ENCODE peak calls at places on chromosome 22, in ten cellular contexts. C is skeletal muscle cell; I is NCI-H460; U is AG08395; N is activated T-helper 1 cell treated with anti-CD3 and anti-CD28 coated beads, Interleukin-2, amount 50 U/mL, for 16 hours; J is germinal center; S is HFFc6; G is transverse colon; R is endothelial cell; A is effector memory CD8-positive, alpha-beta T cell. Z is an unnamed sample.

GRCh38 chr22:26450453-26451185 is 21.6 kb downstream of the ASPHD2 start:
- DNase-seq in C (no peak), I (no peak), U (no peak), N (no peak), J (no peak), S (no peak), G (no peak), R (no peak), A (no peak), Z (no peak)

GRCh38 chr22:49080631-49081030 is 747.0 kb downstream of the BRD1 start:
- DNase-seq in C (no peak), I (no peak), U (no peak), N (no peak), J (no peak), S (no peak), G (no peak), R (no peak), A (no peak), Z (no peak)

GRCh38 chr22:44578115-44578457 is 80.1 kb upstream of the RTL6 start:
- DNase-seq in C (no peak), I (no peak), U (no peak), N (no peak), J (no peak), S (no peak), G (no peak), R (no peak), A (no peak), Z (no peak)

GRCh38 chr22:50704510-50705218 is 32.0 kb downstream of the SHANK3 start:
- DNase-seq in C (no peak), I (no peak), U (no peak), N (no peak), J (no peak), S (no peak), G (no peak), R (no peak), A (no peak), Z (no peak)

GRCh38 chr22:43376765-43377485 is 33.8 kb upstream of the SCUBE1 start:
- DNase-seq in C (no peak), I (no peak), U (no peak), N (no peak), J (no peak), S (no peak), G (peak), R (no peak), A (peak), Z (no peak)

GRCh38 chr22:27866136-27867091 is 52.6 kb downstream of the PITPNB start:
- DNase-seq in C (peak), I (peak), U (peak), N (no peak), J (no peak), S (peak), G (no peak), R (no peak), A (no peak), Z (no peak)

GRCh38 chr22:39663751-39664150 is 93.2 kb downstream of the CACNA1I start:
- DNase-seq in C (no peak), I (no peak), U (no peak), N (no peak), J (no peak), S (no peak), G (peak), R (no peak), A (no peak), Z (no peak)

GRCh38 chr22:38704568-38705234 is 1.0 kb upstream of the GTPBP1 start:
- DNase-seq in C (no peak), I (no peak), U (no peak), N (no peak), J (no peak), S (no peak), G (no peak), R (no peak), A (no peak), Z (no peak)

GRCh38 chr22:50396751-50397370 is 53.7 kb downstream of the PPP6R2 start:
- DNase-seq in C (no peak), I (peak), U (no peak), N (no peak), J (no peak), S (no peak), G (no peak), R (no peak), A (no peak), Z (no peak)

GRCh38 chr22:49959782-49960158 is 802 bp upstream of the PIM3 start:
- DNase-seq in C (no peak), I (no peak), U (no peak), N (no peak), J (no peak), S (peak), G (peak), R (no peak), A (no peak), Z (no peak)

GRCh38 chr22:38758276-38758945 is 2.6 kb upstream of the SUN2 start:
- DNase-seq in C (no peak), I (no peak), U (no peak), N (peak), J (no peak), S (no peak), G (no peak), R (no peak), A (no peak), Z (no peak)

GRCh38 chr22:28920757-28921584 is 37.6 kb downstream of the ZNRF3 start:
- DNase-seq in C (no peak), I (no peak), U (no peak), N (no peak), J (no peak), S (no peak), G (no peak), R (no peak), A (no peak), Z (no peak)

GRCh38 chr22:31122532-31123291 is at the start of gene INPP5J:
- DNase-seq in C (no peak), I (peak), U (peak), N (no peak), J (no peak), S (no peak), G (peak), R (no peak), A (no peak), Z (peak)

GRCh38 chr22:36439481-36440271 is 41.8 kb downstream of the TXN2 start:
- DNase-seq in C (peak), I (no peak), U (peak), N (no peak), J (no peak), S (peak), G (peak), R (no peak), A (no peak), Z (peak)

GRCh38 chr22:44580756-44581435 is 82.9 kb upstream of the RTL6 start:
- DNase-seq in C (no peak), I (no peak), U (no peak), N (no peak), J (no peak), S (no peak), G (no peak), R (no peak), A (no peak), Z (peak)

GRCh38 chr22:26592368-26593015 is 2.6 kb upstream of the TPST2 start:
- DNase-seq in C (no peak), I (no peak), U (no peak), N (peak), J (no peak), S (no peak), G (peak), R (no peak), A (peak), Z (no peak)

Z was measured in islet precursor cell.